ENCODE peak calls at places on chromosomes 16 and 17, in ten cellular contexts. One of them, this sample, is unnamed.

GRCh38 chr16:10959161-10959560 is 14.8 kb downstream of the CLEC16A start:
- DNase-seq in astrocyte: no peak
- DNase-seq in cardiac muscle cell: no peak
- DNase-seq in fibroblast of mammary gland: peak
- DNase-seq in osteocyte: no peak
- DNase-seq in lower leg skin: no peak
- DNase-seq in nephron progenitor cell: no peak
- DNase-seq in mesothelial cell of epicardium: no peak
- DNase-seq in psoas muscle: no peak
- DNase-seq in PC-3: no peak
- DNase-seq in this sample: no peak

GRCh38 chr17:46078675-46079074 is 79.6 kb downstream of the STH start:
- DNase-seq in astrocyte: no peak
- DNase-seq in cardiac muscle cell: no peak
- DNase-seq in fibroblast of mammary gland: no peak
- DNase-seq in osteocyte: no peak
- DNase-seq in lower leg skin: no peak
- DNase-seq in nephron progenitor cell: no peak
- DNase-seq in mesothelial cell of epicardium: no peak
- DNase-seq in psoas muscle: no peak
- DNase-seq in PC-3: no peak
- DNase-seq in this sample: no peak

GRCh38 chr16:86063696-86064405 is 164.9 kb downstream of the IRF8 start:
- DNase-seq in astrocyte: no peak
- DNase-seq in cardiac muscle cell: no peak
- DNase-seq in fibroblast of mammary gland: no peak
- DNase-seq in osteocyte: no peak
- DNase-seq in lower leg skin: no peak
- DNase-seq in nephron progenitor cell: no peak
- DNase-seq in mesothelial cell of epicardium: no peak
- DNase-seq in psoas muscle: no peak
- DNase-seq in PC-3: no peak
- DNase-seq in this sample: no peak

GRCh38 chr17:50550661-50551432 is 3.9 kb downstream of the SPATA20 start:
- DNase-seq in astrocyte: peak
- DNase-seq in cardiac muscle cell: peak
- DNase-seq in fibroblast of mammary gland: peak
- DNase-seq in osteocyte: peak
- DNase-seq in lower leg skin: peak
- DNase-seq in nephron progenitor cell: peak
- DNase-seq in mesothelial cell of epicardium: peak
- DNase-seq in psoas muscle: peak
- DNase-seq in PC-3: peak
- DNase-seq in this sample: peak

GRCh38 chr16:69089091-69089912 is 16.2 kb upstream of the HAS3 start:
- DNase-seq in astrocyte: peak
- DNase-seq in cardiac muscle cell: no peak
- DNase-seq in fibroblast of mammary gland: no peak
- DNase-seq in osteocyte: no peak
- DNase-seq in lower leg skin: no peak
- DNase-seq in nephron progenitor cell: no peak
- DNase-seq in mesothelial cell of epicardium: no peak
- DNase-seq in psoas muscle: no peak
- DNase-seq in PC-3: no peak
- DNase-seq in this sample: peak

GRCh38 chr16:85240982-85241924 is 129.0 kb upstream of the CIBAR2 start:
- DNase-seq in astrocyte: no peak
- DNase-seq in cardiac muscle cell: no peak
- DNase-seq in fibroblast of mammary gland: no peak
- DNase-seq in osteocyte: no peak
- DNase-seq in lower leg skin: no peak
- DNase-seq in nephron progenitor cell: no peak
- DNase-seq in mesothelial cell of epicardium: no peak
- DNase-seq in psoas muscle: no peak
- DNase-seq in PC-3: no peak
- DNase-seq in this sample: no peak

GRCh38 chr17:50923611-50924010 is 57.5 kb upstream of the TOB1 start:
- DNase-seq in astrocyte: no peak
- DNase-seq in cardiac muscle cell: no peak
- DNase-seq in fibroblast of mammary gland: no peak
- DNase-seq in osteocyte: no peak
- DNase-seq in lower leg skin: no peak
- DNase-seq in nephron progenitor cell: no peak
- DNase-seq in mesothelial cell of epicardium: no peak
- DNase-seq in psoas muscle: no peak
- DNase-seq in PC-3: no peak
- DNase-seq in this sample: no peak

GRCh38 chr16:68324336-68324735 is 13.5 kb downstream of the PRMT7 start:
- DNase-seq in astrocyte: no peak
- DNase-seq in cardiac muscle cell: no peak
- DNase-seq in fibroblast of mammary gland: no peak
- DNase-seq in osteocyte: no peak
- DNase-seq in lower leg skin: no peak
- DNase-seq in nephron progenitor cell: no peak
- DNase-seq in mesothelial cell of epicardium: no peak
- DNase-seq in psoas muscle: no peak
- DNase-seq in PC-3: no peak
- DNase-seq in this sample: no peak

GRCh38 chr16:2180962-2181923 is 15.2 kb downstream of the CASKIN1 start:
- DNase-seq in astrocyte: no peak
- DNase-seq in cardiac muscle cell: no peak
- DNase-seq in fibroblast of mammary gland: no peak
- DNase-seq in osteocyte: no peak
- DNase-seq in lower leg skin: no peak
- DNase-seq in nephron progenitor cell: no peak
- DNase-seq in mesothelial cell of epicardium: no peak
- DNase-seq in psoas muscle: no peak
- DNase-seq in PC-3: no peak
- DNase-seq in this sample: no peak

GRCh38 chr16:84740596-84741071 is 40.8 kb downstream of the USP10 start:
- DNase-seq in astrocyte: no peak
- DNase-seq in cardiac muscle cell: no peak
- DNase-seq in fibroblast of mammary gland: peak
- DNase-seq in osteocyte: no peak
- DNase-seq in lower leg skin: no peak
- DNase-seq in nephron progenitor cell: no peak
- DNase-seq in mesothelial cell of epicardium: no peak
- DNase-seq in psoas muscle: no peak
- DNase-seq in PC-3: no peak
- DNase-seq in this sample: no peak

GRCh38 chr17:31216053-31216751 is 80.8 kb downstream of the OMG start:
- DNase-seq in astrocyte: peak
- DNase-seq in cardiac muscle cell: peak
- DNase-seq in fibroblast of mammary gland: peak
- DNase-seq in osteocyte: no peak
- DNase-seq in lower leg skin: no peak
- DNase-seq in nephron progenitor cell: no peak
- DNase-seq in mesothelial cell of epicardium: no peak
- DNase-seq in psoas muscle: no peak
- DNase-seq in PC-3: peak
- DNase-seq in this sample: no peak

GRCh38 chr17:75592364-75593020 is 4.9 kb downstream of the MYO15B start:
- DNase-seq in astrocyte: no peak
- DNase-seq in cardiac muscle cell: no peak
- DNase-seq in fibroblast of mammary gland: no peak
- DNase-seq in osteocyte: peak
- DNase-seq in lower leg skin: no peak
- DNase-seq in nephron progenitor cell: no peak
- DNase-seq in mesothelial cell of epicardium: no peak
- DNase-seq in psoas muscle: no peak
- DNase-seq in PC-3: no peak
- DNase-seq in this sample: no peak

GRCh38 chr17:47997595-47997994 is 26.7 kb downstream of the CDK5RAP3 start:
- DNase-seq in astrocyte: no peak
- DNase-seq in cardiac muscle cell: no peak
- DNase-seq in fibroblast of mammary gland: no peak
- DNase-seq in osteocyte: no peak
- DNase-seq in lower leg skin: no peak
- DNase-seq in nephron progenitor cell: no peak
- DNase-seq in mesothelial cell of epicardium: no peak
- DNase-seq in psoas muscle: no peak
- DNase-seq in PC-3: no peak
- DNase-seq in this sample: no peak

GRCh38 chr16:89921131-89921698 is 1.9 kb upstream of the TUBB3 start:
- DNase-seq in astrocyte: no peak
- DNase-seq in cardiac muscle cell: no peak
- DNase-seq in fibroblast of mammary gland: no peak
- DNase-seq in osteocyte: no peak
- DNase-seq in lower leg skin: no peak
- DNase-seq in nephron progenitor cell: no peak
- DNase-seq in mesothelial cell of epicardium: no peak
- DNase-seq in psoas muscle: no peak
- DNase-seq in PC-3: no peak
- DNase-seq in this sample: no peak

GRCh38 chr16:20308801-20309590 is 18.3 kb downstream of the GP2 start:
- DNase-seq in astrocyte: no peak
- DNase-seq in cardiac muscle cell: no peak
- DNase-seq in fibroblast of mammary gland: no peak
- DNase-seq in osteocyte: no peak
- DNase-seq in lower leg skin: no peak
- DNase-seq in nephron progenitor cell: no peak
- DNase-seq in mesothelial cell of epicardium: no peak
- DNase-seq in psoas muscle: no peak
- DNase-seq in PC-3: no peak
- DNase-seq in this sample: no peak

GRCh38 chr17:72394531-72394930 is 273.7 kb downstream of the SOX9 start:
- DNase-seq in astrocyte: no peak
- DNase-seq in cardiac muscle cell: no peak
- DNase-seq in fibroblast of mammary gland: no peak
- DNase-seq in osteocyte: no peak
- DNase-seq in lower leg skin: no peak
- DNase-seq in nephron progenitor cell: no peak
- DNase-seq in mesothelial cell of epicardium: no peak
- DNase-seq in psoas muscle: no peak
- DNase-seq in PC-3: peak
- DNase-seq in this sample: no peak

GRCh38 chr17:82489851-82490511 is 29.6 kb upstream of the FOXK2 start:
- DNase-seq in astrocyte: no peak
- DNase-seq in cardiac muscle cell: no peak
- DNase-seq in fibroblast of mammary gland: no peak
- DNase-seq in osteocyte: no peak
- DNase-seq in lower leg skin: no peak
- DNase-seq in nephron progenitor cell: no peak
- DNase-seq in mesothelial cell of epicardium: no peak
- DNase-seq in psoas muscle: no peak
- DNase-seq in PC-3: no peak
- DNase-seq in this sample: no peak

GRCh38 chr16:82504811-82505210 is 122.0 kb upstream of the CDH13 start:
- DNase-seq in astrocyte: no peak
- DNase-seq in cardiac muscle cell: no peak
- DNase-seq in fibroblast of mammary gland: no peak
- DNase-seq in osteocyte: no peak
- DNase-seq in lower leg skin: no peak
- DNase-seq in nephron progenitor cell: no peak
- DNase-seq in mesothelial cell of epicardium: no peak
- DNase-seq in psoas muscle: no peak
- DNase-seq in PC-3: no peak
- DNase-seq in this sample: no peak

GRCh38 chr16:82509636-82510035 is 117.1 kb upstream of the CDH13 start:
- DNase-seq in astrocyte: peak
- DNase-seq in cardiac muscle cell: no peak
- DNase-seq in fibroblast of mammary gland: no peak
- DNase-seq in osteocyte: no peak
- DNase-seq in lower leg skin: no peak
- DNase-seq in nephron progenitor cell: no peak
- DNase-seq in mesothelial cell of epicardium: no peak
- DNase-seq in psoas muscle: no peak
- DNase-seq in PC-3: no peak
- DNase-seq in this sample: no peak

GRCh38 chr16:82506734-82507133 is 120.0 kb upstream of the CDH13 start:
- DNase-seq in astrocyte: peak
- DNase-seq in cardiac muscle cell: no peak
- DNase-seq in fibroblast of mammary gland: no peak
- DNase-seq in osteocyte: no peak
- DNase-seq in lower leg skin: no peak
- DNase-seq in nephron progenitor cell: no peak
- DNase-seq in mesothelial cell of epicardium: no peak
- DNase-seq in psoas muscle: no peak
- DNase-seq in PC-3: no peak
- DNase-seq in this sample: no peak

GRCh38 chr16:82510041-82510440 is 116.7 kb upstream of the CDH13 start:
- DNase-seq in astrocyte: no peak
- DNase-seq in cardiac muscle cell: no peak
- DNase-seq in fibroblast of mammary gland: no peak
- DNase-seq in osteocyte: no peak
- DNase-seq in lower leg skin: no peak
- DNase-seq in nephron progenitor cell: no peak
- DNase-seq in mesothelial cell of epicardium: no peak
- DNase-seq in psoas muscle: no peak
- DNase-seq in PC-3: no peak
- DNase-seq in this sample: no peak

GRCh38 chr16:82507271-82507670 is 119.5 kb upstream of the CDH13 start:
- DNase-seq in astrocyte: no peak
- DNase-seq in cardiac muscle cell: no peak
- DNase-seq in fibroblast of mammary gland: no peak
- DNase-seq in osteocyte: no peak
- DNase-seq in lower leg skin: no peak
- DNase-seq in nephron progenitor cell: no peak
- DNase-seq in mesothelial cell of epicardium: no peak
- DNase-seq in psoas muscle: no peak
- DNase-seq in PC-3: no peak
- DNase-seq in this sample: no peak
- TF ChIP-seq CTCF in astrocyte: no peak
- TF ChIP-seq CTCF in cardiac muscle cell: no peak
- TF ChIP-seq CTCF in fibroblast of mammary gland: no peak
- TF ChIP-seq CTCF in osteocyte: no peak
- TF ChIP-seq CTCF in lower leg skin: no peak
- TF ChIP-seq CTCF in nephron progenitor cell: no peak
- TF ChIP-seq CTCF in mesothelial cell of epicardium: no peak
- TF ChIP-seq CTCF in psoas muscle: no peak
- TF ChIP-seq CTCF in PC-3: no peak
- TF ChIP-seq CTCF in this sample: no peak

GRCh38 chr17:7220593-7221280 is 999 bp downstream of the ACADVL start:
- DNase-seq in astrocyte: peak
- DNase-seq in cardiac muscle cell: peak
- DNase-seq in fibroblast of mammary gland: peak
- DNase-seq in osteocyte: no peak
- DNase-seq in lower leg skin: no peak
- DNase-seq in nephron progenitor cell: no peak
- DNase-seq in mesothelial cell of epicardium: no peak
- DNase-seq in psoas muscle: peak
- DNase-seq in PC-3: peak
- DNase-seq in this sample: no peak
- TF ChIP-seq CTCF in astrocyte: peak
- TF ChIP-seq CTCF in cardiac muscle cell: peak
- TF ChIP-seq CTCF in fibroblast of mammary gland: peak
- TF ChIP-seq CTCF in osteocyte: peak
- TF ChIP-seq CTCF in lower leg skin: no peak
- TF ChIP-seq CTCF in nephron progenitor cell: peak
- TF ChIP-seq CTCF in mesothelial cell of epicardium: no peak
- TF ChIP-seq CTCF in psoas muscle: peak
- TF ChIP-seq CTCF in PC-3: peak
- TF ChIP-seq CTCF in this sample: peak

GRCh38 chr16:58814348-58814801 is 80.3 kb upstream of the GOT2 start:
- DNase-seq in astrocyte: peak
- DNase-seq in cardiac muscle cell: peak
- DNase-seq in fibroblast of mammary gland: peak
- DNase-seq in osteocyte: no peak
- DNase-seq in lower leg skin: peak
- DNase-seq in nephron progenitor cell: peak
- DNase-seq in mesothelial cell of epicardium: peak
- DNase-seq in psoas muscle: no peak
- DNase-seq in PC-3: peak
- DNase-seq in this sample: peak
- TF ChIP-seq CTCF in astrocyte: peak
- TF ChIP-seq CTCF in cardiac muscle cell: peak
- TF ChIP-seq CTCF in fibroblast of mammary gland: peak
- TF ChIP-seq CTCF in osteocyte: peak
- TF ChIP-seq CTCF in lower leg skin: no peak
- TF ChIP-seq CTCF in nephron progenitor cell: peak
- TF ChIP-seq CTCF in mesothelial cell of epicardium: peak
- TF ChIP-seq CTCF in psoas muscle: peak
- TF ChIP-seq CTCF in PC-3: peak
- TF ChIP-seq CTCF in this sample: peak

GRCh38 chr16:9225527-9226316 is 134.3 kb downstream of the HAPSTR1 start:
- DNase-seq in astrocyte: no peak
- DNase-seq in cardiac muscle cell: peak
- DNase-seq in fibroblast of mammary gland: no peak
- DNase-seq in osteocyte: no peak
- DNase-seq in lower leg skin: no peak
- DNase-seq in nephron progenitor cell: no peak
- DNase-seq in mesothelial cell of epicardium: no peak
- DNase-seq in psoas muscle: no peak
- DNase-seq in PC-3: peak
- DNase-seq in this sample: no peak
- TF ChIP-seq CTCF in astrocyte: no peak
- TF ChIP-seq CTCF in cardiac muscle cell: no peak
- TF ChIP-seq CTCF in fibroblast of mammary gland: peak
- TF ChIP-seq CTCF in osteocyte: peak
- TF ChIP-seq CTCF in lower leg skin: no peak
- TF ChIP-seq CTCF in nephron progenitor cell: peak
- TF ChIP-seq CTCF in mesothelial cell of epicardium: no peak
- TF ChIP-seq CTCF in psoas muscle: peak
- TF ChIP-seq CTCF in PC-3: peak
- TF ChIP-seq CTCF in this sample: peak